ENCODE peak calls at places on chromosomes 16 and 17, in nine cellular contexts. C, P, T, I, F, U, L, D and O are unnamed samples.

GRCh38 chr17:43816336-43817320 is 16.3 kb downstream of the MPP3 start:
- DNase-seq in L (peak; percentile 65), F (no peak), U (no peak), C (no peak), D (no peak), T (no peak), P (no peak), I (no peak), O (no peak)

GRCh38 chr16:28974007-28974436 is 556 bp upstream of the SPNS1 start:
- DNase-seq in P (peak; percentile 75), D (no peak), L (peak; percentile 53), I (peak; percentile 39), U (peak; percentile 51), C (peak; percentile 21), T (no peak), F (peak; percentile 59), O (peak; percentile 45)

GRCh38 chr17:68593331-68593710 is 7.8 kb downstream of the FAM20A start:
- DNase-seq in L (no peak), T (no peak), D (no peak), F (no peak), P (no peak), U (no peak), I (no peak), C (no peak), O (no peak)

GRCh38 chr16:47965439-47965838 is 190.4 kb downstream of the ABCC12 start:
- DNase-seq in L (no peak), T (no peak), D (no peak), F (no peak), C (no peak), I (no peak), U (peak; percentile 73), P (no peak), O (no peak)

GRCh38 chr16:23448392-23448791 is 4.6 kb downstream of the COG7 start:
- DNase-seq in T (no peak), D (no peak), L (peak; percentile 69), I (no peak), C (no peak), F (no peak), U (no peak), P (no peak), O (no peak)

GRCh38 chr17:50953831-50954601 is 87.9 kb upstream of the TOB1 start:
- DNase-seq in I (no peak), D (peak; percentile 85), C (peak; percentile 67), P (no peak), T (no peak), U (peak; percentile 85), L (peak; percentile 33), F (peak; percentile 81), O (peak; percentile 50)

GRCh38 chr17:76026714-76027158 is 370 bp downstream of the EVPL start:
- DNase-seq in C (peak; percentile 69), U (no peak), I (no peak), D (peak; percentile 42), T (no peak), F (no peak), P (no peak), L (peak; percentile 69), O (peak; percentile 9)

GRCh38 chr17:78997231-78997741 is 12.3 kb downstream of the CANT1 start:
- DNase-seq in D (no peak), P (no peak), F (peak; percentile 18), U (no peak), I (no peak), L (no peak), C (no peak), T (no peak), O (no peak)

GRCh38 chr17:7321466-7321865 is 6.3 kb upstream of the GPS2 start:
- DNase-seq in U (no peak), F (no peak), C (no peak), P (no peak), I (no peak), D (no peak), T (no peak), L (no peak), O (no peak)

GRCh38 chr17:21289902-21290571 is 5.5 kb downstream of the MAP2K3 start:
- DNase-seq in F (peak; percentile 92), I (no peak), D (no peak), C (peak; percentile 59), P (no peak), U (no peak), T (no peak), L (no peak), O (peak; percentile 80)

GRCh38 chr17:20890338-20890737 is 152.5 kb downstream of the USP22 start:
- DNase-seq in L (no peak), C (no peak), U (no peak), I (no peak), P (no peak), F (no peak), T (no peak), D (no peak), O (no peak)

GRCh38 chr17:37766951-37767350 is 22.1 kb upstream of the HNF1B start:
- DNase-seq in U (peak; percentile 58), L (peak; percentile 40), P (no peak), I (no peak), C (no peak), T (no peak), F (no peak), D (no peak), O (no peak)

GRCh38 chr16:75742424-75743047 is 16.2 kb upstream of the CPHXL start:
- DNase-seq in L (no peak), U (no peak), T (no peak), P (no peak), I (no peak), F (no peak), C (no peak), D (no peak), O (no peak)

GRCh38 chr16:81901483-81901882 is 109.8 kb downstream of the SDR42E1 start:
- DNase-seq in T (no peak), F (no peak), I (no peak), U (no peak), L (no peak), D (peak; percentile 68), P (no peak), C (peak; percentile 28), O (no peak)

GRCh38 chr17:43769859-43770258 is 8.9 kb downstream of the DUSP3 start:
- DNase-seq in U (no peak), L (no peak), P (no peak), D (no peak), C (no peak), I (no peak), F (no peak), T (no peak), O (no peak)

GRCh38 chr17:71286625-71287024 is 834.2 kb upstream of the SOX9 start:
- DNase-seq in T (no peak), P (no peak), D (no peak), C (no peak), L (no peak), U (no peak), F (no peak), I (no peak), O (no peak)

GRCh38 chr17:67151717-67152116 is 93.3 kb downstream of the HELZ start:
- DNase-seq in D (no peak), P (peak; percentile 38), L (no peak), U (peak; percentile 85), F (no peak), C (no peak), I (no peak), T (no peak), O (no peak)

GRCh38 chr17:1478418-1478817 is 14.1 kb downstream of the MYO1C start:
- DNase-seq in I (no peak), T (no peak), D (no peak), U (no peak), L (no peak), C (no peak), F (no peak), P (no peak), O (no peak)
- H3K4me1 ChIP-seq in I (peaks cover 6% of the 10 kb centered on the region), T (peaks cover 2% of the 10 kb centered on the region), D (no peaks in the 10 kb centered on the region), U (no peaks in the 10 kb centered on the region), L (no peaks in the 10 kb centered on the region), C (peaks cover 8% of the 10 kb centered on the region), F (peaks cover 37% of the 10 kb centered on the region), P (peaks cover 6% of the 10 kb centered on the region), O (peaks cover 8% of the 10 kb centered on the region)

DNA sequence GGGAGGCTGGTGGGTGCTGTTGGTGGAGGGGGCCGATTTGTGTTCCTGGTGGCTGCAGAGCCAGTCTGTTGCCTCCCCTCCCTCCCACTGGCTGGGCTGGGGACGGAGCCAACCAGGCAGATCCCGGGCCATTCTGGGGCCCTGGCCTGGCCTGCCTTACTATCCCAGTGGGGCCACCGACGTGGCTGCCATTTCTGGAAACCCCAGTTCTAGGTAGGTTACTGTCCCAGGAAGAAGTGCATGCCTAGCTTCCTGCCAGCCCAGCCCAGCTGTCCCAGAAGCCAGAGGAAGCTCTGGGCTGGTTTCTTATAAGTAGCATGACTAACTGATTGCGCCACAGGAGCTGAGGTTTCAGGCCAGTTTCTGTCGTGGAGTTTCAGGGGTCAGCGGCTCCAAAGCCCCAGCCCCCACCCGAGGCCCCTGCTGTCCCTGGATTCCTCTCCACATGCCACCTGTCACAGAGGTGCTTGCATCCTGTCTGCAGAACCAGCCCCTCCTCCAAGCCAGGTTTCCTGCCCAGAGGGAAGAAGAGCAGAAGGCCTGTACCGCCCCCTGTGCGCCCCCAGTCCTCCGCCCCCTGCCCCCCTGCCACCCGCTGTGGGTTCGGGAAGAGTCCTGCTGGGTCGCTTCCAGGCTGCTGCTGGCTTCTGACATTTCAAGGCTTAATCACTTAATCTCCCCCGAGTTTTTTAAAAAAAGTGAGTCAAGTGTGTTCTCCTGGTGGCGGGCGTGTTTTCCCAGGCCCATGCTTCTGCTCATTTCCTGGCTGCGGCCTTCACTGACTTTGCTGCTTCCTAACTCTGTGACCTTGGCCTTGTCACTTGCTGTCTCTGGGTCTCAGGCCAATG is 13.2 kb downstream of the IL4R start:
- DNase-seq in P (peak; percentile 84), U (peak; percentile 96), T (no peak), C (peak; percentile 87), D (peak; percentile 66), L (peak; percentile 60), I (peak; percentile 56), F (peak; percentile 88), O (peak; percentile 88)
- H3K4me1 ChIP-seq in P (peaks cover 39% of the 10 kb centered on the region), U (peaks cover 66% of the 10 kb centered on the region), T (peaks cover 3% of the 10 kb centered on the region), C (peaks cover 32% of the 10 kb centered on the region), D (peaks cover 7% of the 10 kb centered on the region), L (peaks cover 22% of the 10 kb centered on the region), I (peaks cover 52% of the 10 kb centered on the region), F (peaks cover 58% of the 10 kb centered on the region), O (peaks cover 54% of the 10 kb centered on the region)

GRCh38 chr16:87809150-87809902 is 43.5 kb upstream of the KLHDC4 start:
- DNase-seq in T (no peak), L (no peak), D (no peak), U (no peak), I (no peak), C (no peak), P (no peak), F (no peak), O (no peak)
- H3K4me1 ChIP-seq in T (peaks cover 13% of the 10 kb centered on the region), L (no peaks in the 10 kb centered on the region), D (no peaks in the 10 kb centered on the region), U (peaks cover 47% of the 10 kb centered on the region), I (peaks cover 17% of the 10 kb centered on the region), C (peaks cover 7% of the 10 kb centered on the region), P (peaks cover 45% of the 10 kb centered on the region), F (peaks cover 13% of the 10 kb centered on the region), O (peaks cover 20% of the 10 kb centered on the region)

GRCh38 chr17:40307001-40307690 is 1.8 kb upstream of the RARA start:
- DNase-seq in F (no peak), C (no peak), L (peak; percentile 68), T (no peak), D (no peak), P (no peak), U (no peak), I (no peak), O (no peak)
- H3K4me1 ChIP-seq in F (peaks cover 83% of the 10 kb centered on the region), C (peaks cover 50% of the 10 kb centered on the region), L (peaks cover 23% of the 10 kb centered on the region), T (peaks cover 81% of the 10 kb centered on the region), D (peaks cover 28% of the 10 kb centered on the region), P (peaks cover 74% of the 10 kb centered on the region), U (peaks cover 62% of the 10 kb centered on the region), I (peaks cover 75% of the 10 kb centered on the region), O (peaks cover 36% of the 10 kb centered on the region)